ENCODE peak calls at places on chromosomes 16 and 17, in eight cellular contexts. Z, K, N, Q, V, A, D and W are unnamed samples.
A peak's percentile ranks its signal among the peaks of the same experiment; 100 is the strongest.

GRCh38 chr17:2598166-2598565 is 4.7 kb downstream of the PAFAH1B1 start:
- DNase-seq in A (no peak), V (no peak), Z (no peak), Q (no peak), N (no peak), K (no peak), D (peak; percentile 26), W (no peak)

GRCh38 chr17:35051183-35051578 is 12.3 kb downstream of the RFFL start:
- DNase-seq in D (peak; percentile 71), A (no peak), V (peak; percentile 81), Q (no peak), K (peak; percentile 13), N (no peak), Z (no peak), W (no peak)

GRCh38 chr17:81290230-81290629 is 4.9 kb downstream of the SLC38A10 start:
- DNase-seq in K (no peak), V (no peak), Q (no peak), Z (no peak), D (no peak), A (no peak), N (no peak), W (no peak)

GRCh38 chr17:50689251-50689650 is 18.5 kb downstream of the ANKRD40 start:
- DNase-seq in Z (no peak), V (no peak), Q (no peak), K (peak; percentile 31), A (no peak), N (no peak), D (no peak), W (no peak)

GRCh38 chr16:86818701-86819522 is 240.6 kb downstream of the FOXL1 start:
- DNase-seq in V (no peak), N (no peak), A (no peak), K (peak; percentile 23), Q (no peak), D (peak; percentile 80), Z (no peak), W (no peak)

GRCh38 chr17:42779942-42780815 is at the start of gene WNK4:
- DNase-seq in Z (peak; percentile 69), V (peak; percentile 98), K (peak; percentile 93), Q (no peak), N (no peak), A (peak; percentile 73), D (peak; percentile 23), W (no peak)

GRCh38 chr17:51371732-51372151 is 111.4 kb downstream of the UTP18 start:
- DNase-seq in Z (peak; percentile 87), Q (peak; percentile 84), A (peak; percentile 58), N (peak; percentile 28), D (peak; percentile 51), V (peak; percentile 69), K (peak; percentile 63), W (no peak)

GRCh38 chr17:78774456-78774855 is 7.6 kb downstream of the CYTH1 start:
- DNase-seq in Z (no peak), Q (no peak), N (no peak), V (no peak), D (no peak), A (no peak), K (no peak), W (no peak)

GRCh38 chr16:24036614-24037013 is 200.8 kb downstream of the PRKCB start:
- DNase-seq in D (peak; percentile 43), V (peak; percentile 46), K (peak; percentile 39), Z (peak; percentile 84), N (no peak), A (peak; percentile 70), Q (peak; percentile 29), W (peak; percentile 92)

GRCh38 chr16:82412770-82413169 is 214.0 kb upstream of the CDH13 start:
- DNase-seq in K (no peak), N (no peak), Q (no peak), D (no peak), A (no peak), V (no peak), Z (no peak), W (no peak)

GRCh38 chr16:20918486-20919239 is 18.1 kb downstream of the LYRM1 start:
- DNase-seq in Z (no peak), A (no peak), Q (no peak), K (peak; percentile 52), N (no peak), D (no peak), V (no peak), W (no peak)

GRCh38 chr16:23061669-23062068 is 87.6 kb downstream of the USP31 start:
- DNase-seq in Q (no peak), N (no peak), D (no peak), K (no peak), V (no peak), Z (no peak), A (no peak), W (no peak)

GRCh38 chr17:48597775-48598631 is 4.4 kb upstream of the HOXB5 start:
- DNase-seq in Z (peak; percentile 65), A (no peak), V (no peak), K (no peak), Q (no peak), D (peak; percentile 65), N (no peak), W (no peak)
- TF ChIP-seq EZH2 in Z (peak; percentile 98), A (peak; percentile 100), V (peak; percentile 87), K (no peak), Q (no peak), D (no peak), N (no peak), W (no peak)

GRCh38 chr17:65518256-65518655 is 43.2 kb downstream of the AXIN2 start:
- DNase-seq in D (no peak), N (no peak), K (no peak), V (no peak), A (no peak), Z (no peak), Q (no peak), W (no peak)

GRCh38 chr17:65514541-65514940 is 46.9 kb downstream of the AXIN2 start:
- DNase-seq in A (no peak), N (no peak), V (no peak), Z (no peak), D (no peak), K (no peak), Q (no peak), W (no peak)

GRCh38 chr17:65515512-65515911 is 45.9 kb downstream of the AXIN2 start:
- DNase-seq in K (no peak), D (no peak), N (no peak), V (no peak), Q (no peak), A (no peak), Z (no peak), W (no peak)

GRCh38 chr17:65514082-65514481 is 47.4 kb downstream of the AXIN2 start:
- DNase-seq in Q (no peak), K (no peak), V (no peak), A (no peak), N (no peak), D (no peak), Z (no peak), W (no peak)

DNA sequence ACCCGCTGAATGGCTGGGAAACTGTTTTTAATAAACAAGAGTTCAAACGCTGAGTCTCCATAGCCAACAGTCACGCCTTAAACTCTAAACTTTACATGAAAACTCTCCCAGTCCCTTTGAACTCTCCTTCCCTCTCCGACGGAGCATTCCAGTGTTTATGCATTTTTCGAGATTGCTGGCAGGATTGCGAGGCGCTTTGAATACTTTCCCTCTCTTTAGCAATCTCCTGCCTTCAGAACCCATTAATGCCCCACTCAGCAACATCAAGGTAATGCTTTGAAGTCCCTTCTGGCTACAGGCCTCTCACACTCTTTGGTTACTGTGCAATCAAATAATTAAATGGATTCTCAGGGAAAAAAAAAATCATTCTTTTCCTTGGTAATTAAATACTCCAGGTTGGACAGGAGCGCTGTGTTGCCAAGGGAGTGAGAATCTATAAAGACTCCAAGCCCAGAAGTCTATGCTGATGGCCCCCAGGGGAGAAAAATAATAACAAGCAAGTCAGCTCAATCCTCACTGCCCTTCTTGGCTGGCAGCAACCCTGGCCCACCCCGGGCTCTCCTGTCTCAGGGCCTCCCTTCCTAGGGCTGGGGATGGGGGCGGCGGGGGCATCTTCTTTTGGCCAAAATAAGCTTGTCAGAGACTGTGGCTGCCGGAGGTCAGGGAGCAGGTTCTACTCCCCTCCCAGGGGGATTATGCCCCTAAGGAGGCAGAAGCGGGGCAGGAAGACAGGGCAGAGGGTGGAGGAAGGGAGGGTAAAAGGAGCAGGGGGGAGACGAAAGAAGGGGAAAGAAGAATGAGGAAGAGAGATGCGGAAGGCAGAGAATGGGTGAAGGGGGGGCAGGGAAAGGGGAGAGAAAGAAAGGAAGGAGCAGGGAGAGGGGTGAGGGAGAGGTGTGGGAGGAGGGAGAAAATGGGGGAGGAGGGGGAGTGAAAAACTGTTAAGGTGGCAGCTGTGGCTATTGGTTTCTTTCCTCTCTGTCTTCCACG is 45.2 kb downstream of the AXIN2 start:
- DNase-seq in K (no peak), D (no peak), N (no peak), V (peak; percentile 99), Q (peak; percentile 31), Z (peak; percentile 59), A (peak; percentile 55), W (no peak)
- TF ChIP-seq POLR2AphosphoS5 in K (no peak), D (no peak), N (no peak), V (no peak), Q (no peak), Z (no peak), A (no peak), W (no peak)

GRCh38 chr17:61396586-61397085 is 3.0 kb upstream of the TBX2 start:
- DNase-seq in N (no peak), V (no peak), Z (no peak), D (no peak), K (no peak), A (peak; percentile 67), Q (no peak), W (no peak)

GRCh38 chr17:61397086-61397842 is 2.4 kb upstream of the TBX2 start:
- DNase-seq in D (no peak), N (no peak), Q (no peak), A (peak; percentile 59), K (no peak), V (no peak), Z (peak; percentile 67), W (no peak)

GRCh38 chr17:61395409-61395982 is 4.1 kb upstream of the TBX2 start:
- DNase-seq in K (no peak), D (no peak), N (no peak), Q (no peak), A (peak; percentile 70), V (no peak), Z (peak; percentile 68), W (no peak)

GRCh38 chr17:61394630-61395408 is 4.8 kb upstream of the TBX2 start:
- DNase-seq in Z (no peak), A (no peak), D (no peak), V (no peak), Q (no peak), N (no peak), K (no peak), W (no peak)

DNA sequence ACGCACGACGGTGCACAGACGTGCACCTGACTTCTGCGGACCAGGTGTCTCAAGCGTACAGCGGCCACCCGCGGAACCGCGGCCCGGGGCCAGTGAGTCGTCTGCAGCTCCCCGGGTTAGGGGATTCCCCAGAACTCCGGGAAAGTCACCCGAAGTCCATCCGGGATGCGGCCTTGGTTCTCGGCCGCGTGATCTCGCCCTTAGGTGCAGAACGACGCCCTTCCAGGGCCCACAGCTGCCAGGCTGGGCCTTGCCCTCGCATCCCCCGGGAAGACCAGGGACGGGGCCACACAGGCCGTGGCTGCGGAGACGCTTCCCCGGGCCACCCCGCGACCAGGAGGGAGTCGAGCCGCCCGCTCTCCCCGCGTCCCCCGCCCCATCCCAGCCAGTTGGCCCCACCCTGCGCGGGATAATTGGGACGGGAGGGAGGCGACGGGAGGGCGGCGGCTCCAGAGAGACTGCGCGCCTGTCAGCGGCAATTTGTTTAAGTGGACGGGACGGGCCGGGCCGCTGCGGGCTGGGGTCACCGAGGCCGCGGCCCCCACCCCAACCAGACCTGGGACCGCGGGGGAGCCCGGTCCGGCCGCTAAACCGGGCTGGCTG is 3.6 kb upstream of the TBX2 start:
- DNase-seq in A (peak; percentile 61), Q (no peak), K (no peak), N (no peak), D (no peak), Z (peak; percentile 39), V (no peak), W (no peak)
- H3K4me3 ChIP-seq in A (peak overlapping the region; percentile 34), Q (no peak overlapping the region), K (no peak overlapping the region), N (no peak overlapping the region), D (no peak overlapping the region), Z (peak overlapping the region; percentile 47), V (no peak overlapping the region), W (no peak overlapping the region)

GRCh38 chr17:67993998-67994361 is 2.3 kb downstream of the C17orf58 start:
- DNase-seq in Z (peak; percentile 41), V (peak; percentile 28), K (no peak), A (peak; percentile 75), D (peak; percentile 60), N (no peak), Q (no peak), W (no peak)
- TF ChIP-seq EZH2 in Z (no peak), V (no peak), K (no peak), A (no peak), D (no peak), N (no peak), Q (no peak), W (no peak)